ENCODE peak calls at places on chromosome 4, in six cellular contexts. S, Y, H, K, M and R are unnamed samples.

GRCh38 chr4:161403781-161404180 is 760.0 kb downstream of the FSTL5 start:
- DNase-seq in S (no peak), Y (peak; percentile 59), H (no peak), K (no peak), M (no peak), R (no peak)

GRCh38 chr4:72552447-72552846 is 16.6 kb downstream of the ADAMTS3 start:
- DNase-seq in S (no peak), Y (no peak), H (no peak), K (no peak), M (no peak), R (no peak)

GRCh38 chr4:1171306-1172227 is 816 bp downstream of the SPON2 start:
- DNase-seq in S (no peak), Y (no peak), H (peak; percentile 68), K (peak; percentile 50), M (no peak), R (no peak)

GRCh38 chr4:144712775-144713174 is 66.8 kb downstream of the HHIP start:
- DNase-seq in S (no peak), Y (peak; percentile 64), H (no peak), K (no peak), M (peak; percentile 29), R (no peak)

GRCh38 chr4:177974461-177974860 is 532.2 kb upstream of the AGA start:
- DNase-seq in S (no peak), Y (no peak), H (no peak), K (no peak), M (no peak), R (no peak)

GRCh38 chr4:3766791-3767561 is 791 bp downstream of the ADRA2C start:
- DNase-seq in S (no peak), Y (no peak), H (peak; percentile 75), K (no peak), M (peak; percentile 10), R (peak; percentile 39)

GRCh38 chr4:126957555-126958440 is 675.0 kb upstream of the INTU start:
- DNase-seq in S (no peak), Y (peak; percentile 31), H (no peak), K (no peak), M (peak; percentile 10), R (no peak)

GRCh38 chr4:24551492-24552330 is 32.6 kb downstream of the DHX15 start:
- DNase-seq in S (no peak), Y (peak; percentile 72), H (no peak), K (no peak), M (no peak), R (no peak)

GRCh38 chr4:100828986-100829685 is 311.3 kb upstream of the EMCN start:
- DNase-seq in S (no peak), Y (peak; percentile 53), H (no peak), K (no peak), M (no peak), R (no peak)

GRCh38 chr4:27081675-27082579 is 221.3 kb downstream of the STIM2 start:
- DNase-seq in S (no peak), Y (no peak), H (no peak), K (no peak), M (no peak), R (no peak)

GRCh38 chr4:5874811-5875465 is 17.9 kb downstream of the CRMP1 start:
- DNase-seq in S (no peak), Y (no peak), H (no peak), K (no peak), M (peak; percentile 20), R (no peak)

GRCh38 chr4:122489061-122489460 is 32.5 kb upstream of the IL2 start:
- DNase-seq in S (no peak), Y (no peak), H (no peak), K (no peak), M (no peak), R (no peak)

GRCh38 chr4:54937501-54937900 is 187.9 kb downstream of the KDR start:
- DNase-seq in S (no peak), Y (no peak), H (no peak), K (no peak), M (no peak), R (no peak)

GRCh38 chr4:105122334-105122733 is 24.3 kb upstream of the TET2 start:
- DNase-seq in S (no peak), Y (peak; percentile 85), H (no peak), K (no peak), M (peak; percentile 11), R (no peak)

GRCh38 chr4:1991087-1991486 is 17.7 kb downstream of the NELFA start:
- DNase-seq in S (no peak), Y (no peak), H (peak; percentile 15), K (no peak), M (no peak), R (no peak)

GRCh38 chr4:43816107-43816506 is 632.5 kb downstream of the KCTD8 start:
- DNase-seq in S (no peak), Y (no peak), H (no peak), K (no peak), M (no peak), R (no peak)

GRCh38 chr4:77950204-77950603 is 87.6 kb downstream of the MRPL1 start:
- DNase-seq in S (no peak), Y (no peak), H (no peak), K (no peak), M (no peak), R (no peak)

GRCh38 chr4:139978692-139979091 is 175.3 kb downstream of the MAML3 start:
- DNase-seq in S (no peak), Y (no peak), H (no peak), K (no peak), M (no peak), R (no peak)